ENCODE peak calls at places on chromosomes 16 and 17, in six cellular contexts. G is IMR-90, C is H9, J is neuronal stem cell, P is H1, L is mesenchymal stem cell. T is an unnamed sample.

GRCh38 chr17:35726609-35727460 is 4.6 kb upstream of the RASL10B start:
- DNase-seq in G (peak), C (peak), J (no peak), P (peak), L (peak), T (peak)

GRCh38 chr16:7452090-7452489 is 119.4 kb downstream of the RBFOX1 start:
- DNase-seq in G (no peak), C (no peak), J (no peak), P (no peak), L (no peak), T (no peak)

GRCh38 chr17:17348872-17349723 is 45.9 kb downstream of the NT5M start:
- DNase-seq in G (no peak), C (peak), J (no peak), P (no peak), L (no peak), T (peak)

GRCh38 chr17:9363440-9364350 is 211.9 kb downstream of the STX8 start:
- DNase-seq in G (peak), C (no peak), J (no peak), P (no peak), L (peak), T (no peak)

GRCh38 chr17:14541714-14542113 is 240.8 kb downstream of the HS3ST3B1 start:
- DNase-seq in G (no peak), C (no peak), J (no peak), P (no peak), L (no peak), T (no peak)

GRCh38 chr16:9248162-9248561 is 156.7 kb downstream of the HAPSTR1 start:
- DNase-seq in G (no peak), C (peak), J (no peak), P (no peak), L (no peak), T (no peak)

GRCh38 chr16:74501484-74502479 is 80.5 kb upstream of the CLEC18B start:
- DNase-seq in G (no peak), C (no peak), J (no peak), P (no peak), L (no peak), T (no peak)

GRCh38 chr17:31677681-31678080 is 181.4 kb downstream of the COPRS start:
- DNase-seq in G (no peak), C (peak), J (no peak), P (no peak), L (no peak), T (no peak)

GRCh38 chr17:303161-303560 is 49.4 kb downstream of the RPH3AL start:
- DNase-seq in G (no peak), C (no peak), J (no peak), P (no peak), L (no peak), T (no peak)

GRCh38 chr17:7867881-7868329 is 10.1 kb downstream of the CYB5D1 start:
- DNase-seq in G (no peak), C (no peak), J (no peak), P (no peak), L (no peak), T (no peak)

GRCh38 chr16:84284168-84284722 is 10.4 kb upstream of the WFDC1 start:
- DNase-seq in G (no peak), C (peak), J (no peak), P (peak), L (peak), T (no peak)

GRCh38 chr16:50680907-50681885 is at the start of gene SNX20:
- DNase-seq in G (no peak), C (no peak), J (no peak), P (no peak), L (no peak), T (no peak)

GRCh38 chr16:51225902-51226301 is 74.8 kb upstream of the SALL1 start:
- DNase-seq in G (no peak), C (no peak), J (no peak), P (no peak), L (no peak), T (no peak)

GRCh38 chr16:1983544-1984346 is at the start of gene GFER:
- DNase-seq in G (peak), C (peak), J (peak), P (peak), L (peak), T (peak)

DNA sequence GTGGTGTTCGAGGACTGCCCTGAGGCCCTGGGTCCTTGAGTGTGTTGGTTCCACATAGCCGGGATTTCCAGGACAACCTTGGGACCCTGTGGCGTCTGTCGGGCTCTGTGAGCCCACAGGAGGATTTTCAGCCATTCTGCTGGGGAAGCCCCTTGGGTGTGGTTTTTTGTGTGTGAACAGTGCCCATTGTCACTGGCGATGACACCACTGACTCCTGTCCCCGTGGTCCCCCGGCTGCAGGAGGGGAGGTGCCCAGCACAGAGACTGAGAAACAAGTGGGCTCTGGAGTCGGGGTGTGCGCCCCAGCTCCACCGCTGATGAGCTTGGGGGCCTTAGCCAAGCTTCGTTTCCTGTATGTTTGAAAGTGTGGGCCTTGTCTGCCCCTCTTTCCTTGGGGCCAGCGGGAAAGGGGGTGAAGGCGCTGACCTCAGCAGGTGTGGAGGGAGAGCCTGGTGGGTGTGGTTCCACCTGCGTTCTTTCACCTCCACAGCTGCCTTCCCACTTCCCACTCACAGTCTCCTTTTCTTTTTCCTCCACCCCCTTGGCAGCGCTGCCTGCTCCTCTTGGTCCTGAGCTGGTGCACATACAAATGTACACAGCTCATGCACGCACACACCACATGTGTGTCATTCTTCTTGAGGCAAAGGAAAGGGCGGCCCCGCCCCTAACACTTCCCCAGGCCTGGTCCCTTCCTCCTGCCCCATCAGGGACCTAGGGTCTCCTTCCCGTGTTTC is 16.1 kb downstream of the MGRN1 start:
- DNase-seq in G (no peak), C (no peak), J (no peak), P (no peak), L (no peak), T (no peak)
- H3K9ac ChIP-seq in G (no peak), C (no peak), J (no peak), P (no peak), L (no peak), T (no peak)

DNA sequence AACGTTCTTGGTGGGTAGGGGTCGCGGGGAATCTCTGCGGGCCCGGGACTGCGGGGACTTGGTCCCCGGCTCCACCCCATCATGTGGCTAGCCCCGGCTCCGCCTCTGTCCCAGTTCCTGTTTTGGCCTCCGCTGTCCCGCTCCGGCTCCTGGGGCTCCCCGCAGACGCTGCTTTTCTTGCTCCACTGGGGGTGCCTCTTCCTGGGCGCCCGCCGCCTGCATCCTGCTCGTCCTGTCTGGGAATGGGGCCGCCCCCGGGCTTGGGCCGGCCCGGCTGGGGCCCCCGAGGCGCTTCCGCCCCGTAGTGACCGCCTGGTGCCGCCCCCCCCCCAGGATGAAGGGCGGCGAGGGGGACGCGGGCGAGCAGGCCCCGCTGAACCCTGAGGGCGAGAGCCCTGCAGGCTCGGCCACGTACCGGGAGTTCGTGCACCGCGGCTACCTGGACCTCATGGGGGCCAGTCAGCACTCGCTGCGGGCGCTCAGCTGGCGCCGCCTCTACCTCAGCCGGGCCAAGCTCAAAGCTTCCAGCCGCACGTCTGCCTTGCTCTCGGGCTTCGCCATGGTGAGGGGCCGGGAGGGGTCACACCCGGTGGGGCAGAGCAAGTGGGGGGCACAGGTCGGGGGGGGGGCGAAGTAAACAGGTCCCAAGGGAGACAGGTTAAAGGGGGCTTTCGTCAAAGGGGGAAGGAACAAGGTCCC is at the start of gene ORAI3:
- DNase-seq in G (peak), C (peak), J (peak), P (peak), L (peak), T (peak)
- H3K23ac ChIP-seq in G (peak), C (no peak), J (peak), P (no peak), L (no peak), T (no peak)

GRCh38 chr17:42407289-42407836 is 15.7 kb downstream of the CAVIN1 start:
- DNase-seq in G (peak), C (peak), J (no peak), P (peak), L (no peak), T (no peak)
- H4K91ac ChIP-seq in G (no peak), C (no peak), J (no peak), P (no peak), L (no peak), T (no peak)

DNA sequence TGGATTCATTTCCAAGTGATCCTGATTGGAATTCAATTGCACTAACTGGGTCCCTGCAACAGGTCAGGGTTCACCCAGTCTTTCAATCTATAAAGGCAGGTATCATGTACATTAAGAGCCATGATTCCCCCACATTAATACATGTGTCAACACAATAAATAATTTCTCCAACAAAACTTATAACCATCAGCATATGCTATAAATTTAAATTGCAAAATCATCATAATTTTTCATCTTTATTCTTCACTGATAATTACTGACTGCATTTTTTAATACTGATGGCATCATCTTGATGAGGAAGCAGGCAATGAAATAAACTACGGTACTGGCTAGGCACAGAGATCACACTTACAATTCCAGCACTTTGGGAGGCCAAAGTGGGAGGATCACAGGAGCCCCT is 59.4 kb downstream of the ZFHX3 start:
- DNase-seq in G (no peak), C (no peak), J (no peak), P (no peak), L (no peak), T (no peak)
- H3K9ac ChIP-seq in G (no peak), C (no peak), J (no peak), P (no peak), L (peak), T (no peak)

DNA sequence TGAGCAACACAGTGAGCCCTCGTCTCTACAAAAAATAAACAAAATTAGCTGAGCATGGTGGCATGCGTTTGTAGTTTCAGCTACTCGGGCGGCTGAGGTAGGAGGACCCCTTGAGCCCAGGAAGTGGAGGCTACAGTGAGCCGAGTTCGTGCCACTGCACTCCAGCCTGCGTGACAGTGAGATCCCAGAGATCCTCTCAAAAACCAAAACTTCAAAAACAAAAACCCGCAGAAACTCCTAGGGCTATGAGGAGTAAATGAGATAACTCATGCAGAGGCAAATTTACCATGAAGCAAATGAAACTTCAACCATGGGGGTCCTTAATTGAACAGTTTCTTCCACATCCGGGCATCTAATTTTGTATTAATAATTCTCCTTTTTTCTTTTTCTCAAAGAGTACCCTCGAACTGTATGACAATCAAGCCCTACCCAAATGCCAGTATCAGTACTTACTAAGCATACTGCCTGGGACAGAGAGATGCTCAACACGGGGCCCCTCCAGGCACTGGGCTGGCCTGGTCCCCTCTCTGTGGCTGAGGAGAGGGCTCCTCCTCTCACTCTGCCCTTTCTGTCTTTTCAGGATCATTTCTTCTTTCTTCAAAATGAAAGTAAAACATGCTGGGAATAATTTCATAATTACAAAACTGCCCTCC is 789 bp upstream of the PIPOX start:
- DNase-seq in G (no peak), C (no peak), J (no peak), P (no peak), L (no peak), T (no peak)
- H3K23ac ChIP-seq in G (no peak), C (no peak), J (no peak), P (no peak), L (no peak), T (no peak)

DNA sequence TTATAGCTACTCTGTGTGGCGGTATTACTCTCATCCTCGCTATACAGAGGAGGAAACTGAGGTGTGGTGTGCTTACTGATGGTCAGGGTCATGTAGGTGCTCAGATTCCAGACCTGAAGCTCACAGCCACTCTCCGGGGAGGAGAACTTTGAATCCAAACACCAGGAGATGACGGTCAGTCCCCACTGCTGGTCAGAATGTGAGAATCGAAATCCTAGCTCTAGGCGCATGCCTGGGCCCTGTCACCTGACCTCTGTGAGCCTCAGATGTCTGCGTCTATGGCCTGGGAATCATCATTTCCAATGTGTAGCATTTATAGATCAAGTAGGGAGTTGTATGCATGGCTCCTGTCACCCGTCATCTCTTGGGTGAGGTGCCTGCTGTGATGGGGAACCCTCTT is 317.4 kb downstream of the SNX29 start:
- DNase-seq in G (no peak), C (no peak), J (no peak), P (no peak), L (no peak), T (no peak)
- H4K91ac ChIP-seq in G (no peak), C (no peak), J (no peak), P (no peak), L (no peak), T (no peak)

GRCh38 chr17:73630531-73630930 is 13.7 kb downstream of the SDK2 start:
- DNase-seq in G (no peak), C (no peak), J (no peak), P (no peak), L (no peak), T (no peak)
- H3K9ac ChIP-seq in G (no peak), C (no peak), J (no peak), P (no peak), L (no peak), T (no peak)

T was measured in trophoblast cell.